ENCODE peak calls at places on chromosome 15, in eight cellular contexts. T, D, Z, I, M, K, C and U are unnamed samples. For H3K9me3 and H3K4me1, the result is how much of the 10 kb centered on the place peaks cover.

GRCh38 chr15:35547775-35548364 is 1.9 kb upstream of the DPH6 start:
- DNase-seq in T (no peak), K (no peak), Z (no peak), M (no peak), D (no peak), C (no peak), I (peak), U (no peak)

GRCh38 chr15:69380100-69380725 is 33.9 kb upstream of the KIF23 start:
- DNase-seq in T (no peak), D (no peak), I (peak), Z (no peak), K (no peak), C (peak), M (no peak), U (no peak)

GRCh38 chr15:80580107-80580506 is 115.0 kb upstream of the ABHD17C start:
- DNase-seq in D (peak), Z (no peak), M (no peak), T (peak), I (no peak), K (no peak), C (peak), U (no peak)

GRCh38 chr15:65922621-65923020 is 53.3 kb downstream of the RAB11A start:
- DNase-seq in I (no peak), C (no peak), Z (no peak), T (no peak), D (no peak), K (no peak), M (no peak), U (no peak)

GRCh38 chr15:55742498-55742926 is 440 bp downstream of the PRTG start:
- DNase-seq in M (peak), Z (no peak), K (peak), I (no peak), C (peak), D (no peak), T (peak), U (peak)

GRCh38 chr15:48086162-48086561 is 34.6 kb upstream of the SLC24A5 start:
- DNase-seq in K (no peak), T (peak), D (no peak), M (no peak), C (peak), I (no peak), Z (no peak), U (no peak)

GRCh38 chr15:77525411-77525811 is 104.7 kb downstream of the HMG20A start:
- DNase-seq in C (no peak), D (no peak), T (no peak), I (no peak), K (no peak), Z (no peak), M (no peak), U (peak)

GRCh38 chr15:66803749-66804148 is 101.7 kb downstream of the SMAD6 start:
- DNase-seq in C (no peak), M (no peak), I (no peak), Z (no peak), D (no peak), K (no peak), T (no peak), U (no peak)

GRCh38 chr15:78347586-78348543 is 7.7 kb downstream of the CRABP1 start:
- DNase-seq in K (no peak), M (no peak), T (no peak), Z (no peak), C (no peak), I (no peak), D (no peak), U (no peak)

GRCh38 chr15:51356147-51356546 is 14.7 kb downstream of the GLDN start:
- DNase-seq in M (no peak), Z (no peak), C (no peak), I (no peak), T (no peak), D (no peak), K (no peak), U (no peak)

GRCh38 chr15:51356983-51357382 is 15.5 kb downstream of the GLDN start:
- DNase-seq in I (no peak), Z (no peak), M (no peak), T (no peak), D (no peak), K (no peak), C (no peak), U (no peak)

GRCh38 chr15:51363391-51363790 is 21.9 kb downstream of the GLDN start:
- DNase-seq in K (no peak), I (no peak), M (no peak), D (no peak), Z (no peak), T (no peak), C (no peak), U (no peak)

GRCh38 chr15:51365417-51365816 is 24.0 kb downstream of the GLDN start:
- DNase-seq in C (no peak), K (no peak), I (no peak), Z (no peak), T (no peak), D (no peak), M (no peak), U (no peak)

GRCh38 chr15:51359981-51360380 is 18.5 kb downstream of the GLDN start:
- DNase-seq in I (no peak), C (no peak), M (no peak), K (no peak), D (no peak), Z (no peak), T (no peak), U (no peak)
- H3K27ac ChIP-seq in I (no peak), C (no peak), M (no peak), K (no peak), D (no peak), Z (no peak), T (no peak), U (no peak)

GRCh38 chr15:22224241-22224671 is 143.9 kb downstream of the OR4M2 start:
- DNase-seq in I (no peak), D (no peak), M (no peak), Z (no peak), C (no peak), T (no peak), K (no peak), U (no peak)
- H3K9me3 ChIP-seq in I (under half), D (under half), M (under half), Z (under half), C (under half), T (under half), K (under half), U (under half)

GRCh38 chr15:89823836-89824606 is 9.4 kb upstream of the ANPEP start:
- DNase-seq in C (no peak), D (no peak), K (no peak), Z (no peak), M (no peak), T (no peak), I (no peak), U (no peak)
- H3K4me1 ChIP-seq in C (half or more), D (under half), K (under half), Z (under half), M (under half), T (under half), I (under half), U (under half)

DNA sequence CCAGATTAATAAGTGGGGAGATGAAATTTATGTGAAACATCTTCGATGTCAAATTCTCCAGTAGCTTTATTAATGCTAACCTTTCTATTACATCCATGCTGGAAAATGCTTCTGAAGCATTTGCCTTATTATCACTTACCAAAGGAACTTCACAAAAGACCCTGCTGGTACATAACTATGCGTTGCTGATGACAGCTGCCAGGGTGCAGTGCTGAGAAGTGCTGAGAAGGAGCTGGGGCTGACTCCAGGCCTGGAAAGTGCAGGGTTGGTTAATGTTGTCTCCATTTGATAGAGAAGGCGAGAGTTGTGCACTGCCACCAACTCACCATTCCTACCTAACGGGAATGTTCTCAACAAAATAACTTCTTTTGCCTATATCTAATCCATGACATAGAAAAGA is 736.0 kb upstream of the NR2F2 start:
- DNase-seq in T (no peak), M (no peak), Z (no peak), K (no peak), D (no peak), I (no peak), C (no peak), U (no peak)
- H3K27ac ChIP-seq in T (no peak), M (no peak), Z (no peak), K (no peak), D (no peak), I (no peak), C (no peak), U (no peak)

DNA sequence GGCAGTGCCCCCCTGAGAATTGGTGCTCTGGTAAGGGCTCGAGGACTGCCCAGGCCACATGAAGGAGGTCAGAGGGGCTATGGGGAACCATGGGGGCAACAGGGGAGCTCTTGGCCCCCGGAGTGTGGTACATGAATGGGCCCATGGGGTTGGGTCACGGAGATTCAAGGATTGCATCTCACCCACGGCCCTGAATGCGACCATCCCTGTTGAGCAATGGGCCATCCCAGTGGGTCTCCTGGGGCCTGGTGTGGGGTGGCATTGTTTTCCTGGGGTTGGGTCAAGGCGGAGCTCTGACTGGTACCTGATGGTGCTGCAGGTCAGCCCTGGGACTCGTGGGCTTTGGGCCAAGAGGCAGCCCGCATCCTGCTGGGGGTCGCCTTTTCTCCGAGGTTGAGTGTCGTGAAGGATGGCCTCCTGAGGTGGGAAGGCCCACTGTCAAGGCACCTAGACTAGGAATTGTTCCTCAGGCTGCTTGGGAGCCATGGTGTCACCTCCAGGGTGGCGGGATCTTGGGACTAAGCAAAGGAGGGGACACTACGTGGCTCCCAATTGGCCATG is 198.3 kb downstream of the UBE3A start:
- DNase-seq in T (no peak), Z (no peak), D (peak), I (no peak), C (no peak), M (peak), K (peak), U (peak)
- H3K9me3 ChIP-seq in T (under half), Z (half or more), D (half or more), I (under half), C (under half), M (half or more), K (under half), U (under half)

GRCh38 chr15:44676676-44677075 is 13.2 kb upstream of the SPG11 start:
- DNase-seq in K (no peak), Z (no peak), I (no peak), M (no peak), D (no peak), T (no peak), C (no peak), U (no peak)
- H3K4me1 ChIP-seq in K (under half), Z (under half), I (under half), M (under half), D (under half), T (under half), C (under half), U (under half)

GRCh38 chr15:59165726-59166125 is 40.9 kb upstream of the LDHAL6B start:
- DNase-seq in C (peak), K (no peak), I (no peak), M (no peak), T (peak), Z (no peak), D (no peak), U (no peak)
- H3K27ac ChIP-seq in C (peak), K (peak), I (no peak), M (no peak), T (no peak), Z (peak), D (peak), U (no peak)